ENCODE peak calls at places on chromosomes 13 and 19, in five cellular contexts. P is NCI-H2081, D is cardiac muscle cell, X is IMR-90, I is small intestine. H is an unnamed sample.

GRCh38 chr13:37443538-37443937 is 155.0 kb downstream of the POSTN start:
- DNase-seq in P (no peak), D (no peak), X (peak), I (no peak), H (no peak)

GRCh38 chr19:51514866-51515481 is 13.4 kb upstream of the SIGLEC12 start:
- DNase-seq in P (peak), D (peak), X (peak), I (peak), H (no peak)

GRCh38 chr13:38563739-38564138 is 123.1 kb upstream of the FREM2 start:
- DNase-seq in P (no peak), D (no peak), X (no peak), I (no peak), H (no peak)

GRCh38 chr13:113935081-113935511 is 38.8 kb downstream of the C13orf46 start:
- DNase-seq in P (peak), D (no peak), X (no peak), I (no peak), H (no peak)

GRCh38 chr13:42392706-42393572 is 121.0 kb downstream of the AKAP11 start:
- DNase-seq in P (no peak), D (no peak), X (no peak), I (peak), H (peak)

GRCh38 chr13:42280537-42280936 is 8.6 kb downstream of the AKAP11 start:
- DNase-seq in P (no peak), D (no peak), X (no peak), I (no peak), H (no peak)

GRCh38 chr13:36630181-36630806 is 43.5 kb upstream of the SERTM1 start:
- DNase-seq in P (no peak), D (no peak), X (no peak), I (no peak), H (no peak)

GRCh38 chr13:76189882-76190519 is 553.9 kb downstream of the LMO7 start:
- DNase-seq in P (no peak), D (no peak), X (no peak), I (no peak), H (no peak)

GRCh38 chr19:43618921-43619261 is 538 bp downstream of the ZNF428 start:
- DNase-seq in P (no peak), D (no peak), X (peak), I (no peak), H (no peak)

GRCh38 chr19:42285546-42285945 is 16.4 kb upstream of the PRR19 start:
- DNase-seq in P (no peak), D (no peak), X (no peak), I (no peak), H (no peak)

GRCh38 chr13:41017153-41017552 is 2.0 kb downstream of the ELF1 start:
- DNase-seq in P (no peak), D (no peak), X (no peak), I (peak), H (peak)

GRCh38 chr19:38049105-38049649 is 142.2 kb downstream of the SIPA1L3 start:
- DNase-seq in P (no peak), D (no peak), X (no peak), I (peak), H (peak)

GRCh38 chr19:42401365-42402303 is 11.5 kb upstream of the CNFN start:
- DNase-seq in P (peak), D (peak), X (peak), I (peak), H (peak)

GRCh38 chr19:13099073-13099999 is 3.3 kb downstream of the LYL1 start:
- DNase-seq in P (no peak), D (no peak), X (no peak), I (peak), H (peak)

GRCh38 chr13:44974056-44974798 is 15.0 kb downstream of the NUFIP1 start:
- DNase-seq in P (no peak), D (no peak), X (peak), I (no peak), H (no peak)

GRCh38 chr13:90008707-90009149 is 1338.8 kb upstream of the MIR17HG start:
- DNase-seq in P (no peak), D (no peak), X (no peak), I (no peak), H (no peak)

GRCh38 chr19:55697069-55697440 is 22.0 kb downstream of the EPN1 start:
- DNase-seq in P (no peak), D (no peak), X (no peak), I (no peak), H (no peak)

GRCh38 chr19:40592170-40592569 is 9.0 kb upstream of the LTBP4 start:
- DNase-seq in P (peak), D (peak), X (peak), I (peak), H (no peak)

GRCh38 chr13:44040754-44041100 is 161.0 kb downstream of the LACC1 start:
- DNase-seq in P (no peak), D (no peak), X (peak), I (no peak), H (no peak)

GRCh38 chr13:28671393-28671792 is 12.5 kb downstream of the POMP start:
- DNase-seq in P (no peak), D (no peak), X (no peak), I (no peak), H (no peak)

GRCh38 chr13:97567510-97568243 is 133.7 kb downstream of the RAP2A start:
- DNase-seq in P (no peak), D (no peak), X (peak), I (peak), H (no peak)

GRCh38 chr13:106373304-106373988 is 162.0 kb downstream of the EFNB2 start:
- DNase-seq in P (no peak), D (no peak), X (no peak), I (no peak), H (no peak)

GRCh38 chr13:38103851-38104250 is 234.3 kb upstream of the TRPC4 start:
- DNase-seq in P (no peak), D (no peak), X (no peak), I (no peak), H (no peak)

GRCh38 chr19:37583340-37583739 is 11.3 kb downstream of the ZNF571 start:
- DNase-seq in P (no peak), D (no peak), X (no peak), I (no peak), H (no peak)

GRCh38 chr13:102651892-102652291 is 43.0 kb downstream of the METTL21C start:
- DNase-seq in P (no peak), D (no peak), X (peak), I (no peak), H (no peak)

H was measured in T-cell.